ENCODE peak calls at places on chromosomes 2 and 18, in seven cellular contexts. F, G, Y, U, D, R and B are unnamed samples.

GRCh38 chr2:46831037-46831868 is 84.4 kb downstream of the MCFD2 start:
- DNase-seq in F (no peak), G (no peak), Y (no peak), U (no peak), D (no peak), R (no peak), B (no peak)

GRCh38 chr2:181393472-181393871 is 63.7 kb upstream of the ITGA4 start:
- DNase-seq in F (no peak), G (no peak), Y (no peak), U (peak), D (no peak), R (no peak), B (no peak)

GRCh38 chr2:2507471-2507997 is 176.5 kb upstream of the MYT1L start:
- DNase-seq in F (no peak), G (no peak), Y (no peak), U (no peak), D (no peak), R (no peak), B (no peak)

GRCh38 chr2:165016772-165017411 is 61.6 kb upstream of the SLC38A11 start:
- DNase-seq in F (peak), G (no peak), Y (peak), U (peak), D (peak), R (no peak), B (no peak)

GRCh38 chr2:162821176-162821575 is 17.4 kb downstream of the KCNH7 start:
- DNase-seq in F (no peak), G (no peak), Y (no peak), U (no peak), D (no peak), R (no peak), B (no peak)

GRCh38 chr2:188292446-188293239 is 969 bp downstream of the GULP1 start:
- DNase-seq in F (peak), G (peak), Y (no peak), U (peak), D (peak), R (peak), B (peak)

GRCh38 chr2:205849136-205849535 is 166.8 kb downstream of the NRP2 start:
- DNase-seq in F (no peak), G (no peak), Y (no peak), U (no peak), D (no peak), R (no peak), B (no peak)

GRCh38 chr2:25249785-25250184 is 81.4 kb upstream of the POMC start:
- DNase-seq in F (no peak), G (no peak), Y (no peak), U (no peak), D (no peak), R (no peak), B (no peak)

GRCh38 chr18:61991836-61992235 is 99.0 kb upstream of the RNF152 start:
- DNase-seq in F (no peak), G (no peak), Y (no peak), U (no peak), D (no peak), R (no peak), B (no peak)

GRCh38 chr2:46434851-46435273 is 44.5 kb upstream of the TMEM247 start:
- DNase-seq in F (no peak), G (no peak), Y (no peak), U (no peak), D (no peak), R (no peak), B (peak)

GRCh38 chr18:9825571-9826073 is 60.2 kb upstream of the TXNDC2 start:
- DNase-seq in F (no peak), G (no peak), Y (peak), U (no peak), D (no peak), R (no peak), B (peak)

GRCh38 chr2:127371037-127371436 is 16.7 kb downstream of the MAP3K2 start:
- DNase-seq in F (no peak), G (no peak), Y (no peak), U (no peak), D (no peak), R (no peak), B (no peak)

GRCh38 chr2:191245869-191246531 is 796 bp downstream of the MYO1B start:
- DNase-seq in F (peak), G (peak), Y (no peak), U (peak), D (peak), R (peak), B (no peak)

GRCh38 chr2:131031431-131031841 is 61.8 kb downstream of the FAM168B start:
- DNase-seq in F (no peak), G (no peak), Y (no peak), U (no peak), D (no peak), R (peak), B (no peak)

GRCh38 chr2:176418768-176419167 is 149.5 kb downstream of the MTX2 start:
- DNase-seq in F (no peak), G (no peak), Y (no peak), U (no peak), D (no peak), R (no peak), B (no peak)

GRCh38 chr2:232420463-232421188 is 14.0 kb downstream of the ALPG start:
- DNase-seq in F (no peak), G (no peak), Y (no peak), U (peak), D (peak), R (peak), B (no peak)

GRCh38 chr18:30280861-30281470 is 761.6 kb downstream of the DSC3 start:
- DNase-seq in F (peak), G (no peak), Y (peak), U (peak), D (no peak), R (no peak), B (peak)

GRCh38 chr2:200455958-200456421 is 53.9 kb downstream of the KCTD18 start:
- DNase-seq in F (no peak), G (no peak), Y (peak), U (no peak), D (no peak), R (peak), B (no peak)

GRCh38 chr2:114426756-114427155 is 15.7 kb upstream of the DPP10 start:
- DNase-seq in F (no peak), G (no peak), Y (no peak), U (no peak), D (no peak), R (no peak), B (no peak)

GRCh38 chr2:112321375-112322320 is 46.3 kb downstream of the ZC3H6 start:
- DNase-seq in F (no peak), G (no peak), Y (no peak), U (no peak), D (no peak), R (no peak), B (no peak)

GRCh38 chr2:152089238-152089637 is 9.6 kb downstream of the CACNB4 start:
- DNase-seq in F (no peak), G (no peak), Y (no peak), U (no peak), D (no peak), R (no peak), B (no peak)

GRCh38 chr2:113117594-113118262 is 9.7 kb upstream of the IL1RN start:
- DNase-seq in F (peak), G (no peak), Y (no peak), U (no peak), D (no peak), R (no peak), B (peak)

GRCh38 chr2:100877555-100877954 is 57.6 kb downstream of the NPAS2 start:
- DNase-seq in F (no peak), G (no peak), Y (no peak), U (no peak), D (no peak), R (no peak), B (no peak)

GRCh38 chr18:5895300-5895885 is at the start of gene TMEM200C:
- DNase-seq in F (peak), G (no peak), Y (no peak), U (peak), D (peak), R (no peak), B (no peak)

GRCh38 chr2:143629344-143629743 is 500.1 kb downstream of the ARHGAP15 start:
- DNase-seq in F (no peak), G (no peak), Y (no peak), U (no peak), D (no peak), R (no peak), B (no peak)

GRCh38 chr2:109613922-109614714 is at the start of the genes SEPTIN10 and SOWAHC:
- DNase-seq in F (peak), G (peak), Y (no peak), U (peak), D (peak), R (peak), B (peak)

GRCh38 chr2:149768320-149768799 is 180.8 kb upstream of the MMADHC start:
- DNase-seq in F (no peak), G (no peak), Y (no peak), U (no peak), D (no peak), R (no peak), B (no peak)

GRCh38 chr18:47930086-47930843 is at the start of gene SMAD2:
- DNase-seq in F (peak), G (peak), Y (peak), U (peak), D (peak), R (peak), B (peak)

GRCh38 chr2:205366336-205367060 is 315.8 kb upstream of the NRP2 start:
- DNase-seq in F (no peak), G (no peak), Y (no peak), U (no peak), D (no peak), R (no peak), B (no peak)

GRCh38 chr2:6525371-6525770 is 340.3 kb downstream of the CMPK2 start:
- DNase-seq in F (no peak), G (no peak), Y (no peak), U (peak), D (no peak), R (no peak), B (no peak)

GRCh38 chr2:218021536-218022071 is 18.8 kb upstream of the TNS1 start:
- DNase-seq in F (no peak), G (peak), Y (no peak), U (peak), D (no peak), R (peak), B (no peak)

GRCh38 chr18:58362027-58362575 is 266.8 kb downstream of the ALPK2 start:
- DNase-seq in F (no peak), G (no peak), Y (no peak), U (no peak), D (no peak), R (no peak), B (peak)

GRCh38 chr2:241148891-241149674 is at the start of gene PASK:
- DNase-seq in F (peak), G (peak), Y (peak), U (peak), D (peak), R (peak), B (peak)

GRCh38 chr2:122704109-122704563 is 948.7 kb downstream of the TSN start:
- DNase-seq in F (no peak), G (no peak), Y (no peak), U (no peak), D (no peak), R (no peak), B (no peak)

GRCh38 chr2:24382363-24383021 is 22.2 kb upstream of the ITSN2 start:
- DNase-seq in F (peak), G (peak), Y (peak), U (peak), D (peak), R (peak), B (peak)

GRCh38 chr2:49270091-49270490 is 115.8 kb upstream of the FSHR start:
- DNase-seq in F (no peak), G (no peak), Y (no peak), U (no peak), D (no peak), R (no peak), B (no peak)
- TF ChIP-seq CTCF in F (no peak), G (no peak), Y (no peak), U (no peak), D (no peak), R (no peak), B (no peak)

GRCh38 chr2:79981316-79981715 is 323.2 kb downstream of the LRRTM1 start:
- DNase-seq in F (no peak), G (no peak), Y (no peak), U (no peak), D (no peak), R (no peak), B (no peak)

GRCh38 chr2:79980816-79981215 is 323.7 kb downstream of the LRRTM1 start:
- DNase-seq in F (no peak), G (no peak), Y (no peak), U (no peak), D (no peak), R (no peak), B (no peak)

GRCh38 chr2:79984476-79984875 is 320.1 kb downstream of the LRRTM1 start:
- DNase-seq in F (no peak), G (no peak), Y (no peak), U (no peak), D (no peak), R (no peak), B (no peak)

GRCh38 chr2:79980116-79980515 is 324.4 kb downstream of the LRRTM1 start:
- DNase-seq in F (no peak), G (no peak), Y (no peak), U (no peak), D (no peak), R (no peak), B (no peak)

GRCh38 chr2:79982445-79982844 is 322.1 kb downstream of the LRRTM1 start:
- DNase-seq in F (no peak), G (no peak), Y (peak), U (no peak), D (no peak), R (no peak), B (no peak)
- TF ChIP-seq CTCF in F (no peak), G (no peak), Y (peak), U (peak), D (no peak), R (no peak), B (no peak)

DNA sequence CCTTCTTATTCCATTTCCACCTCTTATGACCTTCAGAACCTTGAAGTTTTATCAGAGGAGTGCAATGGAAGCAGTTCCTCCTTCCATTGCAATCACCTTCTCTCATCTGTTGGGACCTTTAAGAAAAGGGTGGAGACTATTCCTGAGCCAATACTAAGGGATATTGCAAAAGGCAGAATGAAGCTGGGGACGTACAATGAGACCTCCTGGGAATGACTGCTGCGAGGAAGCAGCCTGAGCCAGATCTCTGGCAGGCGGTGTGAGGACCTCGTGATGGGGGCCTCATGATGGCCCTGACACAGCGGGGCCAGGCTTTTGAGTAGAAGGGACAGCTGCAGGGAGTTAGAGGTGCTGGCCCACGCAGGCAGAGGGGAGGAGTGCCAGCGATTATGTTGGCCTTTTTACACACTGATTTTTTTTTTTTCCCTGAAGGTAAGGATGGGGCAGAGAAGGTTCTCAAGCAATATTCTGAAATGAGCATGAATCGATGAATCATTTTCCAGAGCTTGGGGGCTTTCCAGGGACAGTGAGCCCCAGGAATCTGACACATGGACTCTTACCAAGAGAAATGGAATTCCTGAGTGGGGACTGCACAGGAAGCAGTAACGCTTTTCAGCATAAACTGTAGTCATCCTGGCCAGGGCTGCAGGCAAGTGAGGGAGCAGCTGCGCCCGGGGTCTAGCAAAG is 40.0 kb upstream of the LAPTM4A start:
- DNase-seq in F (no peak), G (peak), Y (no peak), U (no peak), D (no peak), R (no peak), B (peak)
- TF ChIP-seq CTCF in F (no peak), G (no peak), Y (no peak), U (no peak), D (no peak), R (no peak), B (no peak)

GRCh38 chr18:11021477-11021876 is 127.9 kb downstream of the PIEZO2 start:
- DNase-seq in F (no peak), G (no peak), Y (peak), U (no peak), D (no peak), R (no peak), B (no peak)
- TF ChIP-seq CTCF in F (no peak), G (no peak), Y (no peak), U (no peak), D (no peak), R (no peak), B (no peak)

DNA sequence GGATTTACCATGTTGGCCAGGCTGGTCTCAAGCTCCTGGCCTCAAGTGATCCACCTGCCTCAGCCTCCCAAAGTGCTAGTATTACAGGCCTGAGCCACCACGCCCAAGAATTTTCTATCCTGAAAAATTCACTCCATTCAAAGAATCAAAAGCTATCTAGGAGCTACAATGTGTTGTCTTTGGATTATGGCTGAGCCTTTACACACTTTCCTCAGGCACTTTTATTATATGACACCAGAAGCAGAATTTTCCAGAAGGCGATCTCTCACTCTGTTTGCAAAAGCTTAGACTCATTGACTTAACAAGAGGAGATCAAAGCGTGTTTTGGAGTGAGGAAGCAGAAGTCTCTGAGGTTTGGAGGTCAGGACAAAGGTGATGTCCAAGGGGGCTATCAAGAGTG is 3.6 kb downstream of the FAM124B start:
- DNase-seq in F (no peak), G (no peak), Y (no peak), U (no peak), D (no peak), R (no peak), B (no peak)
- TF ChIP-seq CTCF in F (no peak), G (no peak), Y (no peak), U (no peak), D (no peak), R (no peak), B (no peak)

DNA sequence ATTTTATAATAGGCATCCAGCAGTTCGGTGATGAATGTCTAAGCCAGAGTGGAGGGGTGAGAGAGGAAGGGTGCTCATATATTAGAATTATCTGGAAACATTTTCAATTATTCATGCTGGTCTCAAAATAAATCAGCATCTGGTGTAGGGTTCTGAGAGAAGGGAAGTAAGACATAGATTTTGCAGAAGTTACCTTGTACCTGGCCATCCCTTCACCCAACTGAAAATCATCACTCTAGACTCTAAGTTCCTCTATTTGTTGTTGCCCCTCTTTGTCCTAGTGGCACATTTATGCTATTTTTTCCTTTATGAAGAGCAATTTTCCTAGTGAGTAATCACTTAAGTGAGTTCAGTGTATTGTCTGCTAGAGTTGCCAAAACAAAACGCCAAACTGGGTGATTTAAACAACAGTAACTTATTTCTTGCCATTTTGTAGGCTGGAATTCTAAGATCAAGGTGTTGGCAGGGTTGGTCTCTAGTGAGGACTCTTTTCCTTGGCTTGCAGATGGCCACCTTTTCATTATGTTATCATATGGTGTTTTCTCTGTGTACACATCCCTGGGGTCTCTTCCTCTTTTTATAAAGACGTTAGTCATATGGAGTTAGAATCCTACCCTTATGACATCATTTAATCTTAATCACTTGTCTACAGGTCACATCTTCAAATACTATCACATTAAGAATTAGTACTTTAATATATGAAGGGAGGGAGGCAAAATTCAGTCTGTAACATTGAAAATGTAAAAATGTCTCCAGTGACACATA is 129.9 kb upstream of the KLHL14 start:
- DNase-seq in F (no peak), G (no peak), Y (peak), U (no peak), D (no peak), R (no peak), B (no peak)
- TF ChIP-seq CTCF in F (no peak), G (no peak), Y (no peak), U (no peak), D (no peak), R (no peak), B (no peak)

DNA sequence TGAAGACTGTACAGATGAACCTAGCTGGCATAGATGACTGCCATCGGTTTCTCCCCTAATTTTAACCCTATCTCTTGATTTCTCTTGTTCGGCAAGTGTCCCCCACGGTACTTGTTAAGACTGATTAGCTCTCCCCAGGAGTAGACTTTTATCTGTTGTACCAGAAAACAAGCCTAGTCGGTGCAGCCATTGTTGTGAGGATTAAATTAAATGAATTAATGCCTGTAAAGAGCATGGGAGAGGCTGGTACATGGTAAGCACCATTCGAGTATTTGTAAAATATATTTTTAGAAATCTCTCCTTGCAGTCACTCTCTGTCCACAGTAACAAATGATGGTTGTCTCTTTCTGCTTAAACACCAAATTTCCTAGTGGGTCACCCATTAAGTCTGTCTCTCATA is 2.6 kb upstream of the B4GALT6 start:
- DNase-seq in F (no peak), G (no peak), Y (no peak), U (no peak), D (no peak), R (no peak), B (no peak)
- TF ChIP-seq CTCF in F (no peak), G (no peak), Y (no peak), U (no peak), D (no peak), R (no peak), B (no peak)

DNA sequence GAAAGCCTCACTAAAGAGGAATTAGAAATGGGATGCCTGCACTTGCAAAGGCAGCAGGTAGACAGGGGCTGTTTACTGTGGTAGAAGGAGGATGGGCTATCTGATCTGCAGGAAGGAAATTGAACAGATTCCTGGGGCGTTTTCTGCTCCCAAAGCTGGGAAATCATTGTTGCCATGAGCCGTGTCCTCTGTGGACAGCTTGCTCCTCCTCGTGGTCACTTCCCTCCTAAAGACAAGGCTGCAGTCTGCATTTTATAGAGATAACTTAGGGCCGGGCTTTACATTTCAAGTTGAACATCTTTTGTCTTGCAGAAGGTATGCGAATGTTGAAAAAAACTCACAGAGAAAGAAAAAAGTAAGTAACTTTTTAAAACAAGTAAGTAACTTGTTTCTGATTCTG is 50.9 kb downstream of the DCDC2C start:
- DNase-seq in F (no peak), G (no peak), Y (no peak), U (no peak), D (no peak), R (no peak), B (no peak)
- TF ChIP-seq CTCF in F (no peak), G (no peak), Y (no peak), U (no peak), D (no peak), R (no peak), B (no peak)